ENCODE peak calls at places on chromosomes 4 and X, in five cellular contexts. One of them, this sample, is unnamed.

GRCh38 chr4:152522245-152522644 is 13.6 kb downstream of the FBXW7 start:
- DNase-seq in fibroblast of lung: no peak
- DNase-seq in ascending aorta: no peak
- DNase-seq in lower leg skin: no peak
- DNase-seq in brain microvascular endothelial cell: no peak
- DNase-seq in this sample: no peak

GRCh38 chrX:8748855-8749254 is 16.9 kb upstream of the ANOS1 start:
- DNase-seq in ascending aorta: no peak
- DNase-seq in lower leg skin: no peak
- DNase-seq in fibroblast of lung: peak; percentile 54
- DNase-seq in brain microvascular endothelial cell: peak; percentile 22
- DNase-seq in this sample: no peak

GRCh38 chrX:3175659-3176438 is 134.6 kb downstream of the ARSF start:
- DNase-seq in lower leg skin: no peak
- DNase-seq in ascending aorta: no peak
- DNase-seq in brain microvascular endothelial cell: no peak
- DNase-seq in fibroblast of lung: peak; percentile 61
- DNase-seq in this sample: peak; percentile 59

GRCh38 chr4:68369474-68369805 is 19.6 kb upstream of the YTHDC1 start:
- DNase-seq in brain microvascular endothelial cell: no peak
- DNase-seq in fibroblast of lung: no peak
- DNase-seq in ascending aorta: no peak
- DNase-seq in lower leg skin: no peak
- DNase-seq in this sample: no peak

GRCh38 chrX:49986058-49986457 is 63.7 kb downstream of the CLCN5 start:
- DNase-seq in brain microvascular endothelial cell: no peak
- DNase-seq in lower leg skin: no peak
- DNase-seq in ascending aorta: no peak
- DNase-seq in fibroblast of lung: no peak
- DNase-seq in this sample: no peak

GRCh38 chr4:182280439-182281111 is 37.4 kb downstream of the TENM3 start:
- DNase-seq in ascending aorta: no peak
- DNase-seq in fibroblast of lung: no peak
- DNase-seq in lower leg skin: peak; percentile 23
- DNase-seq in brain microvascular endothelial cell: peak; percentile 44
- DNase-seq in this sample: peak; percentile 25

GRCh38 chrX:17591741-17592110 is 145.6 kb upstream of the SCML1 start:
- DNase-seq in lower leg skin: no peak
- DNase-seq in ascending aorta: peak; percentile 69
- DNase-seq in brain microvascular endothelial cell: peak; percentile 67
- DNase-seq in fibroblast of lung: peak; percentile 90
- DNase-seq in this sample: peak; percentile 67

GRCh38 chr4:62324215-62324614 is 1124.1 kb downstream of the ADGRL3 start:
- DNase-seq in fibroblast of lung: no peak
- DNase-seq in brain microvascular endothelial cell: no peak
- DNase-seq in lower leg skin: no peak
- DNase-seq in ascending aorta: no peak
- DNase-seq in this sample: no peak

GRCh38 chr4:79022529-79022928 is 83.3 kb upstream of the PAQR3 start:
- DNase-seq in lower leg skin: no peak
- DNase-seq in brain microvascular endothelial cell: no peak
- DNase-seq in ascending aorta: no peak
- DNase-seq in fibroblast of lung: no peak
- DNase-seq in this sample: no peak

GRCh38 chr4:112175840-112176239 is 30.6 kb downstream of the FAM241A start:
- DNase-seq in brain microvascular endothelial cell: no peak
- DNase-seq in ascending aorta: no peak
- DNase-seq in lower leg skin: no peak
- DNase-seq in fibroblast of lung: no peak
- DNase-seq in this sample: no peak

GRCh38 chr4:173167793-173168395 is 717 bp upstream of the GALNT7 start:
- DNase-seq in lower leg skin: no peak
- DNase-seq in ascending aorta: no peak
- DNase-seq in brain microvascular endothelial cell: no peak
- DNase-seq in fibroblast of lung: peak; percentile 36
- DNase-seq in this sample: no peak

GRCh38 chr4:139645458-139645857 is 20.2 kb upstream of the MGST2 start:
- DNase-seq in fibroblast of lung: no peak
- DNase-seq in lower leg skin: no peak
- DNase-seq in brain microvascular endothelial cell: no peak
- DNase-seq in ascending aorta: no peak
- DNase-seq in this sample: no peak

GRCh38 chr4:13580018-13580417 is 35.7 kb upstream of the NKX3-2 start:
- DNase-seq in ascending aorta: no peak
- DNase-seq in fibroblast of lung: no peak
- DNase-seq in brain microvascular endothelial cell: no peak
- DNase-seq in lower leg skin: no peak
- DNase-seq in this sample: no peak

GRCh38 chr4:78369691-78370090 is 181.9 kb upstream of the ANXA3 start:
- DNase-seq in fibroblast of lung: no peak
- DNase-seq in ascending aorta: no peak
- DNase-seq in brain microvascular endothelial cell: peak; percentile 66
- DNase-seq in lower leg skin: no peak
- DNase-seq in this sample: peak; percentile 32

GRCh38 chrX:18906286-18906685 is 77.6 kb downstream of the PHKA2 start:
- DNase-seq in brain microvascular endothelial cell: no peak
- DNase-seq in ascending aorta: no peak
- DNase-seq in lower leg skin: no peak
- DNase-seq in fibroblast of lung: no peak
- DNase-seq in this sample: no peak

GRCh38 chr4:75344915-75345314 is 169.3 kb downstream of the RCHY1 start:
- DNase-seq in lower leg skin: no peak
- DNase-seq in brain microvascular endothelial cell: peak; percentile 72
- DNase-seq in ascending aorta: no peak
- DNase-seq in fibroblast of lung: peak; percentile 90
- DNase-seq in this sample: peak; percentile 35

GRCh38 chrX:118872102-118872566 is 48.5 kb downstream of the ZCCHC12 start:
- DNase-seq in lower leg skin: no peak
- DNase-seq in fibroblast of lung: no peak
- DNase-seq in ascending aorta: peak; percentile 66
- DNase-seq in brain microvascular endothelial cell: no peak
- DNase-seq in this sample: peak; percentile 2

GRCh38 chr4:169014581-169014980 is 4.5 kb upstream of the CBR4 start:
- DNase-seq in fibroblast of lung: no peak
- DNase-seq in lower leg skin: no peak
- DNase-seq in ascending aorta: no peak
- DNase-seq in brain microvascular endothelial cell: no peak
- DNase-seq in this sample: no peak

GRCh38 chr4:123505077-123505456 is 108.5 kb downstream of the SPRY1 start:
- DNase-seq in brain microvascular endothelial cell: peak; percentile 16
- DNase-seq in lower leg skin: no peak
- DNase-seq in fibroblast of lung: peak; percentile 52
- DNase-seq in ascending aorta: no peak
- DNase-seq in this sample: no peak

GRCh38 chrX:11427082-11428033 is 134.1 kb downstream of the AMELX start:
- DNase-seq in fibroblast of lung: peak; percentile 44
- DNase-seq in lower leg skin: peak; percentile 92
- DNase-seq in ascending aorta: peak; percentile 69
- DNase-seq in brain microvascular endothelial cell: no peak
- DNase-seq in this sample: peak; percentile 46

GRCh38 chr4:174265917-174266316 is 17.6 kb downstream of the FBXO8 start:
- DNase-seq in ascending aorta: no peak
- DNase-seq in brain microvascular endothelial cell: no peak
- DNase-seq in fibroblast of lung: no peak
- DNase-seq in lower leg skin: no peak
- DNase-seq in this sample: no peak

GRCh38 chr4:98994474-98995182 is 893 bp upstream of the METAP1 start:
- DNase-seq in ascending aorta: no peak
- DNase-seq in lower leg skin: no peak
- DNase-seq in brain microvascular endothelial cell: no peak
- DNase-seq in fibroblast of lung: no peak
- DNase-seq in this sample: no peak

GRCh38 chr4:99998062-99998880 is 48.2 kb upstream of the H2AZ1 start:
- DNase-seq in fibroblast of lung: peak; percentile 59
- DNase-seq in ascending aorta: no peak
- DNase-seq in brain microvascular endothelial cell: peak; percentile 40
- DNase-seq in lower leg skin: no peak
- DNase-seq in this sample: peak; percentile 65

GRCh38 chr4:103996059-103996458 is 276.3 kb upstream of the TACR3 start:
- DNase-seq in fibroblast of lung: peak; percentile 1
- DNase-seq in ascending aorta: no peak
- DNase-seq in lower leg skin: no peak
- DNase-seq in brain microvascular endothelial cell: no peak
- DNase-seq in this sample: no peak

GRCh38 chr4:39134674-39135073 is 47.7 kb upstream of the WDR19 start:
- DNase-seq in fibroblast of lung: no peak
- DNase-seq in lower leg skin: no peak
- DNase-seq in ascending aorta: no peak
- DNase-seq in brain microvascular endothelial cell: no peak
- DNase-seq in this sample: no peak

GRCh38 chrX:149073464-149073863 is 431.6 kb downstream of the IDS start:
- DNase-seq in brain microvascular endothelial cell: peak; percentile 6
- DNase-seq in fibroblast of lung: no peak
- DNase-seq in ascending aorta: no peak
- DNase-seq in lower leg skin: no peak
- DNase-seq in this sample: no peak

GRCh38 chrX:153226344-153227190 is 47.5 kb downstream of the MAGEA1 start:
- DNase-seq in brain microvascular endothelial cell: peak; percentile 12
- DNase-seq in fibroblast of lung: peak; percentile 76
- DNase-seq in lower leg skin: no peak
- DNase-seq in ascending aorta: no peak
- DNase-seq in this sample: peak; percentile 69

GRCh38 chr4:8331567-8331955 is 62.0 kb downstream of the HTRA3 start:
- DNase-seq in brain microvascular endothelial cell: no peak
- DNase-seq in fibroblast of lung: no peak
- DNase-seq in lower leg skin: peak; percentile 68
- DNase-seq in ascending aorta: peak; percentile 30
- DNase-seq in this sample: no peak

GRCh38 chr4:8329560-8329858 is 60.0 kb downstream of the HTRA3 start:
- DNase-seq in brain microvascular endothelial cell: no peak
- DNase-seq in fibroblast of lung: no peak
- DNase-seq in lower leg skin: no peak
- DNase-seq in ascending aorta: no peak
- DNase-seq in this sample: no peak

GRCh38 chr4:8329859-8330761 is 60.6 kb downstream of the HTRA3 start:
- DNase-seq in lower leg skin: peak; percentile 85
- DNase-seq in brain microvascular endothelial cell: no peak
- DNase-seq in ascending aorta: peak; percentile 62
- DNase-seq in fibroblast of lung: no peak
- DNase-seq in this sample: no peak

GRCh38 chr4:8332038-8332857 is 62.7 kb downstream of the HTRA3 start:
- DNase-seq in ascending aorta: peak; percentile 44
- DNase-seq in brain microvascular endothelial cell: no peak
- DNase-seq in lower leg skin: peak; percentile 67
- DNase-seq in fibroblast of lung: no peak
- DNase-seq in this sample: no peak

DNA sequence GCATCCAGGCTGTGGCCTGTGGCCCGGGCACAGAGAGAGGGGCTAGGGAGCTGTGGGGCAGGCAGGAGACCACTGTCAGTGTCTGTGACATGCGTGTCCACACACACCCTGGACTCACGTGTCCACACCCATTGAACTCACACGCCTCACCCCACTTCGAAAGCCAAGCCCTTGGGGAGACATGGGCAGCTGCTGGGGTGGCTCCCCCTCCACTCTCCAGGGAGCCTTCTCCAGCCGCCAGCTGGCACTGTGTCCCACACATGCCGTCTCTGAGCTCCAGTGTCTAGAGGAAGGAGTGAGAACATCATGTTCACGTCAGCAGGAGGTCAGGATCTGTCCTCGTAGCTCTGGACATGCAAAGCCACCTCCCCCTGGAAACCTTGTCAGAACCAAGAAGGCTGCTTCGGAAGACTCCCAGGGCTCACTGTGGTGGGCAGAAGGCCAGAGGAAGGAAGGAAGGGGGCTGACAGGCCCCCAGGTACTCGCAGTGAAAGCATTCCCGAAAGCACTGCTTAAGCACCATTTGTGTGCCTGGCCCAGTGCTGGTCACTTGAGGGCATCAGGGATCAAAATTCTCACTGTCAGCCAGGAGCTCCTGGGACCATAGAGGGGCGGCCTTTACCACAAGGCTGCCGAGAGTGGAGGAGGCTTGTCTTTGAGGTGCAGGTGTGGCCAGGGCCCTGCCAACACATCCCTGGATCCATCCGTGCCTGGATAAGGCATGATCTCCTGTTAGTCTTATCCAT is 61.4 kb downstream of the HTRA3 start:
- DNase-seq in brain microvascular endothelial cell: no peak
- DNase-seq in ascending aorta: peak; percentile 83
- DNase-seq in fibroblast of lung: peak; percentile 47
- DNase-seq in lower leg skin: peak; percentile 87
- DNase-seq in this sample: peak; percentile 24
- TF ChIP-seq CTCF in brain microvascular endothelial cell: no peak
- TF ChIP-seq CTCF in ascending aorta: no peak
- TF ChIP-seq CTCF in fibroblast of lung: no peak
- TF ChIP-seq CTCF in lower leg skin: no peak
- TF ChIP-seq CTCF in this sample: no peak

GRCh38 chr4:89054627-89055026 is 2.4 kb downstream of the FAM13A start:
- DNase-seq in lower leg skin: no peak
- DNase-seq in fibroblast of lung: no peak
- DNase-seq in brain microvascular endothelial cell: no peak
- DNase-seq in ascending aorta: no peak
- DNase-seq in this sample: no peak
- H3K4me3 ChIP-seq in lower leg skin: no peak overlapping the region
- H3K4me3 ChIP-seq in fibroblast of lung: peak overlapping the region; percentile 97
- H3K4me3 ChIP-seq in brain microvascular endothelial cell: no peak overlapping the region
- H3K4me3 ChIP-seq in ascending aorta: no peak overlapping the region
- H3K4me3 ChIP-seq in this sample: no peak overlapping the region

GRCh38 chrX:53249387-53250042 is 24.5 kb upstream of the KDM5C start:
- DNase-seq in fibroblast of lung: no peak
- DNase-seq in brain microvascular endothelial cell: no peak
- DNase-seq in ascending aorta: no peak
- DNase-seq in lower leg skin: no peak
- DNase-seq in this sample: no peak
- TF ChIP-seq CTCF in fibroblast of lung: no peak
- TF ChIP-seq CTCF in brain microvascular endothelial cell: no peak
- TF ChIP-seq CTCF in ascending aorta: no peak
- TF ChIP-seq CTCF in lower leg skin: no peak
- TF ChIP-seq CTCF in this sample: no peak

GRCh38 chr4:184747034-184747830 is 13.3 kb upstream of the CENPU start:
- DNase-seq in ascending aorta: no peak
- DNase-seq in brain microvascular endothelial cell: no peak
- DNase-seq in fibroblast of lung: no peak
- DNase-seq in lower leg skin: no peak
- DNase-seq in this sample: no peak

GRCh38 chr4:184748251-184748652 is 14.4 kb upstream of the CENPU start:
- DNase-seq in lower leg skin: peak; percentile 90
- DNase-seq in ascending aorta: peak; percentile 61
- DNase-seq in brain microvascular endothelial cell: no peak
- DNase-seq in fibroblast of lung: no peak
- DNase-seq in this sample: no peak

GRCh38 chr4:184744251-184744650 is 10.4 kb upstream of the CENPU start:
- DNase-seq in lower leg skin: no peak
- DNase-seq in ascending aorta: peak; percentile 55
- DNase-seq in fibroblast of lung: no peak
- DNase-seq in brain microvascular endothelial cell: no peak
- DNase-seq in this sample: no peak

GRCh38 chr4:184745747-184746531 is 12.0 kb upstream of the CENPU start:
- DNase-seq in brain microvascular endothelial cell: peak; percentile 75
- DNase-seq in lower leg skin: peak; percentile 92
- DNase-seq in ascending aorta: peak; percentile 86
- DNase-seq in fibroblast of lung: peak; percentile 81
- DNase-seq in this sample: peak; percentile 90

DNA sequence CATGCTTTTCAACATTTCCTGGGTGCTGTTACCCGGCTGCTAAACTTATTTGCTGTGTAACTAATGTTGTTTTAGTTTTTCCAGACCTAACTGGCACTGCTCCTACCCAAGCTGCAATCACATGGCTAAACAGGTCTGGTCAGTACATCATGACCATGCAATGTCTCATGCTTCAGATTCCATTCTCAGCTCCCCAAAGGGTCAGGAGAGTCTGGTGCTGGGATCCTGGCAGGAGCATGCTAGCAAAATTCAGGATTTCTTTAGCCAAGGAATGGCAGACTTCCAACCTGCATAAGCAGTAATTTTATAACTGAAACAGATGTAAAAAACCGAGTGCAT is 12.6 kb upstream of the CENPU start:
- DNase-seq in brain microvascular endothelial cell: peak; percentile 72
- DNase-seq in ascending aorta: peak; percentile 85
- DNase-seq in fibroblast of lung: peak; percentile 53
- DNase-seq in lower leg skin: no peak
- DNase-seq in this sample: peak; percentile 80
- H3K4me3 ChIP-seq in brain microvascular endothelial cell: no peak overlapping the region
- H3K4me3 ChIP-seq in ascending aorta: peak overlapping the region; percentile 36
- H3K4me3 ChIP-seq in fibroblast of lung: no peak overlapping the region
- H3K4me3 ChIP-seq in lower leg skin: no peak overlapping the region
- H3K4me3 ChIP-seq in this sample: no peak overlapping the region

This sample was measured in foreskin fibroblast.